ENCODE peak calls at places on chromosome 15, in seven cellular contexts. Q, X, M, N, F, H and R are unnamed samples.
A peak's percentile ranks its signal among the peaks of the same experiment; 100 is the strongest.

GRCh38 chr15:57769266-57769665 is 62.8 kb downstream of the POLR2M start:
- DNase-seq in M (no peak), Q (no peak), F (no peak), H (no peak), X (peak; percentile 93), N (no peak), R (no peak)

GRCh38 chr15:49155834-49156627 is 632 bp upstream of the COPS2 start:
- DNase-seq in Q (no peak), M (no peak), X (peak; percentile 63), H (no peak), F (no peak), N (no peak), R (no peak)

GRCh38 chr15:65249641-65250040 is 37.0 kb downstream of the PARP16 start:
- DNase-seq in N (no peak), F (peak; percentile 31), M (no peak), H (peak; percentile 49), X (no peak), Q (no peak), R (peak; percentile 37)

GRCh38 chr15:70269991-70270751 is 172.5 kb upstream of the TLE3 start:
- DNase-seq in F (no peak), M (no peak), N (peak; percentile 54), X (no peak), H (no peak), Q (no peak), R (no peak)

GRCh38 chr15:29138260-29138659 is 131.4 kb downstream of the NSMCE3 start:
- DNase-seq in M (no peak), H (no peak), X (no peak), F (no peak), Q (no peak), N (no peak), R (no peak)

GRCh38 chr15:49462242-49462641 is 39.2 kb downstream of the FGF7 start:
- DNase-seq in M (no peak), H (no peak), Q (no peak), F (no peak), X (no peak), N (no peak), R (no peak)

GRCh38 chr15:74790080-74790916 is 8.4 kb downstream of the CSK start:
- DNase-seq in M (peak; percentile 87), N (peak; percentile 82), F (peak; percentile 30), Q (no peak), H (no peak), X (peak; percentile 85), R (no peak)

GRCh38 chr15:51721199-51721960 is 16.1 kb downstream of the LYSMD2 start:
- DNase-seq in M (no peak), H (no peak), F (no peak), N (no peak), Q (no peak), X (peak; percentile 15), R (no peak)

GRCh38 chr15:70275461-70276138 is 177.9 kb upstream of the TLE3 start:
- DNase-seq in F (no peak), M (no peak), Q (no peak), X (no peak), H (no peak), N (peak; percentile 26), R (no peak)

GRCh38 chr15:77775851-77776250 is 143.1 kb upstream of the LINGO1 start:
- DNase-seq in F (no peak), X (no peak), N (no peak), M (no peak), H (no peak), Q (no peak), R (no peak)

GRCh38 chr15:74337146-74337545 is 30.3 kb downstream of the CYP11A1 start:
- DNase-seq in X (no peak), N (no peak), H (no peak), M (no peak), F (no peak), Q (no peak), R (no peak)

GRCh38 chr15:99450896-99451358 is 114.9 kb upstream of the MEF2A start:
- DNase-seq in M (no peak), N (peak; percentile 54), Q (no peak), X (no peak), F (peak; percentile 23), H (peak; percentile 48), R (no peak)

GRCh38 chr15:78087944-78088772 is 4.2 kb upstream of the SH2D7 start:
- DNase-seq in X (no peak), N (no peak), M (no peak), F (no peak), H (no peak), Q (peak; percentile 37), R (no peak)

GRCh38 chr15:70508561-70509281 is 254.6 kb downstream of the UACA start:
- DNase-seq in F (no peak), X (peak; percentile 90), N (no peak), Q (no peak), M (no peak), H (no peak), R (no peak)

GRCh38 chr15:91412529-91412928 is 312.5 kb downstream of the SV2B start:
- DNase-seq in M (no peak), N (no peak), H (no peak), X (no peak), Q (no peak), F (no peak), R (no peak)

GRCh38 chr15:74400313-74400850 is 32.9 kb upstream of the CYP11A1 start:
- DNase-seq in M (no peak), N (no peak), F (no peak), H (no peak), Q (no peak), X (no peak), R (no peak)

GRCh38 chr15:47431501-47431900 is 285.8 kb upstream of the SEMA6D start:
- DNase-seq in N (no peak), H (no peak), F (no peak), Q (no peak), X (peak; percentile 95), M (peak; percentile 98), R (no peak)

GRCh38 chr15:30922469-30923311 is 19.0 kb downstream of the FAN1 start:
- DNase-seq in M (peak; percentile 96), H (no peak), Q (no peak), F (no peak), X (peak; percentile 87), N (no peak), R (no peak)

GRCh38 chr15:77187751-77188464 is 117.0 kb upstream of the TSPAN3 start:
- DNase-seq in N (no peak), M (peak; percentile 29), F (no peak), X (peak; percentile 70), Q (peak; percentile 15), H (peak; percentile 19), R (no peak)

GRCh38 chr15:50145451-50145872 is 26.4 kb upstream of the ATP8B4 start:
- DNase-seq in F (no peak), H (no peak), Q (peak; percentile 7), N (no peak), X (peak; percentile 84), M (peak; percentile 88), R (no peak)

GRCh38 chr15:101526890-101527289 is 37.4 kb upstream of the PCSK6 start:
- DNase-seq in F (no peak), M (no peak), Q (no peak), H (no peak), N (no peak), X (no peak), R (no peak)

GRCh38 chr15:79007066-79007465 is 62.2 kb upstream of the CTSH start:
- DNase-seq in M (peak; percentile 89), H (no peak), N (no peak), F (no peak), Q (no peak), X (peak; percentile 25), R (no peak)

GRCh38 chr15:70853270-70853854 is 595 bp downstream of the LARP6 start:
- DNase-seq in X (peak; percentile 78), H (no peak), M (no peak), N (no peak), Q (no peak), F (no peak), R (peak; percentile 22)

GRCh38 chr15:62059108-62059817 is 984 bp downstream of the VPS13C start:
- DNase-seq in H (no peak), M (peak; percentile 22), Q (no peak), X (peak; percentile 7), N (no peak), F (no peak), R (no peak)